ENCODE peak calls at places on chromosomes 16 and 17, in nine cellular contexts. W is PC-3; V is T follicular helper cell; I is posterior cingulate gyrus; X is cardiac muscle cell; M is activated naive CD4-positive, alpha-beta T cell treated with anti-CD3 and anti-CD28 coated beads, Interleukin-2, amount 10 ng/mL, durations not matched to agents 7 days and 5 days; Q is testis; Z is stimulated activated CD4-positive, alpha-beta T cell treated with anti-CD3 and anti-CD28 coated beads, Interleukin-1b, Interleukin-23, amount 100 ng/mL, for 1 hour; U is hypothalamus. S is an unnamed sample.

GRCh38 chr17:30291571-30292489 is at the start of gene BLMH:
- DNase-seq in W (peak), U (peak), V (peak), X (peak), Z (peak), M (peak), Q (peak), I (peak), S (peak)

GRCh38 chr17:42441717-42442565 is 16.7 kb upstream of the ATP6V0A1 start:
- DNase-seq in X (no peak), Q (no peak), U (no peak), M (no peak), W (no peak), I (no peak), V (no peak), Z (no peak), S (no peak)

GRCh38 chr17:40442392-40443195 is 656 bp upstream of the IGFBP4 start:
- DNase-seq in U (no peak), I (no peak), X (no peak), M (no peak), V (no peak), W (no peak), Q (no peak), Z (no peak), S (no peak)

GRCh38 chr17:76540381-76541300 is 797 bp downstream of the PRCD start:
- DNase-seq in V (no peak), U (peak), Q (peak), W (peak), M (peak), X (peak), Z (no peak), I (peak), S (peak)

GRCh38 chr17:8337802-8338744 is 1.6 kb upstream of the ODF4 start:
- DNase-seq in X (no peak), V (no peak), U (no peak), M (no peak), W (no peak), Z (no peak), I (peak), Q (no peak), S (no peak)

GRCh38 chr17:62966426-62967110 is 533 bp downstream of the TANC2 start:
- DNase-seq in X (peak), Z (peak), M (peak), I (peak), W (peak), U (no peak), V (peak), Q (peak), S (no peak)

GRCh38 chr16:87331241-87331801 is 14.1 kb upstream of the C16orf95 start:
- DNase-seq in X (no peak), I (peak), Q (no peak), W (no peak), U (no peak), M (no peak), V (no peak), Z (no peak), S (no peak)

GRCh38 chr16:76428858-76429257 is 151.7 kb downstream of the CNTNAP4 start:
- DNase-seq in I (no peak), V (no peak), Z (no peak), X (peak), U (no peak), M (no peak), W (peak), Q (no peak), S (no peak)

GRCh38 chr17:45307290-45308015 is 9.4 kb downstream of the MAP3K14 start:
- DNase-seq in M (peak), Q (no peak), W (peak), I (no peak), Z (no peak), U (no peak), X (peak), V (no peak), S (no peak)

GRCh38 chr17:1267471-1267947 is 2.7 kb upstream of the BHLHA9 start:
- DNase-seq in Z (no peak), I (no peak), X (peak), W (no peak), M (no peak), V (no peak), Q (no peak), U (no peak), S (no peak)

GRCh38 chr17:46009681-46010596 is 10.9 kb downstream of the STH start:
- DNase-seq in U (no peak), Z (no peak), Q (no peak), W (no peak), X (no peak), I (peak), M (no peak), V (no peak), S (no peak)

GRCh38 chr17:75652341-75652740 is 14.6 kb downstream of the RECQL5 start:
- DNase-seq in W (no peak), M (no peak), X (no peak), Z (no peak), Q (no peak), V (no peak), I (peak), U (no peak), S (no peak)

GRCh38 chr16:6611535-6611934 is 721.1 kb upstream of the RBFOX1 start:
- DNase-seq in U (no peak), V (no peak), Q (no peak), X (no peak), W (no peak), Z (no peak), I (no peak), M (no peak), S (no peak)

GRCh38 chr17:2192367-2193028 is 111.1 kb downstream of the SMG6 start:
- DNase-seq in I (no peak), M (peak), V (peak), Q (no peak), X (peak), Z (no peak), U (no peak), W (peak), S (no peak)

GRCh38 chr16:77674888-77675287 is 47.4 kb upstream of the NUDT7 start:
- DNase-seq in Z (no peak), W (no peak), X (peak), I (no peak), V (no peak), U (no peak), M (no peak), Q (no peak), S (no peak)

GRCh38 chr16:54655171-54655590 is 275.5 kb upstream of the IRX5 start:
- DNase-seq in U (no peak), Q (no peak), M (no peak), X (peak), W (no peak), V (no peak), I (no peak), Z (no peak), S (no peak)

GRCh38 chr17:50609376-50610074 is 25.2 kb upstream of the ABCC3 start:
- DNase-seq in X (no peak), Z (no peak), U (no peak), Q (no peak), W (no peak), M (no peak), V (no peak), I (no peak), S (no peak)

GRCh38 chr16:13453938-13454553 is 465.9 kb upstream of the ERCC4 start:
- DNase-seq in W (peak), I (no peak), V (no peak), M (peak), Q (peak), Z (no peak), U (no peak), X (no peak), S (no peak)

GRCh38 chr17:1979182-1979980 is 45.8 kb downstream of the RTN4RL1 start:
- DNase-seq in U (no peak), Q (no peak), Z (no peak), V (no peak), W (no peak), X (no peak), M (no peak), I (peak), S (no peak)

GRCh38 chr16:3656491-3657468 is 2.3 kb downstream of the DNASE1 start:
- DNase-seq in X (no peak), V (no peak), U (no peak), Z (no peak), W (no peak), Q (no peak), M (no peak), I (peak), S (no peak)

GRCh38 chr16:53968454-53968853 is 264.5 kb downstream of the FTO start:
- DNase-seq in M (no peak), V (no peak), Z (no peak), U (no peak), I (no peak), Q (no peak), X (no peak), W (no peak), S (no peak)

GRCh38 chr17:61317779-61318178 is 81.9 kb upstream of the TBX2 start:
- DNase-seq in V (no peak), X (no peak), I (no peak), Z (no peak), W (no peak), U (no peak), M (no peak), Q (no peak), S (no peak)

GRCh38 chr17:82015311-82015971 is 7.2 kb downstream of the CENPX start:
- DNase-seq in U (no peak), V (no peak), I (no peak), Q (no peak), M (no peak), W (no peak), Z (no peak), X (no peak), S (no peak)

GRCh38 chr17:40862985-40863733 is 3.9 kb downstream of the KRT12 start:
- DNase-seq in M (peak), V (no peak), W (no peak), Q (peak), U (no peak), Z (no peak), I (no peak), X (peak), S (no peak)

GRCh38 chr17:74466111-74466784 is at the start of gene CD300A:
- DNase-seq in X (no peak), M (peak), V (no peak), Q (peak), Z (no peak), I (peak), U (no peak), W (no peak), S (no peak)

GRCh38 chr17:46793541-46793940 is 25.0 kb downstream of the WNT3 start:
- DNase-seq in V (no peak), U (no peak), W (no peak), Z (no peak), I (no peak), X (no peak), M (no peak), Q (no peak), S (no peak)

GRCh38 chr17:10875984-10876555 is 38.2 kb upstream of the PIRT start:
- DNase-seq in M (peak), Z (no peak), V (no peak), I (peak), U (no peak), X (peak), Q (peak), W (peak), S (no peak)

GRCh38 chr17:59508999-59509398 is 56.4 kb upstream of the DHX40 start:
- DNase-seq in X (no peak), V (no peak), I (no peak), Q (no peak), U (no peak), W (no peak), M (no peak), Z (no peak), S (no peak)

GRCh38 chr16:55120408-55120807 is 189.7 kb downstream of the IRX5 start:
- DNase-seq in V (no peak), Z (no peak), I (no peak), Q (no peak), U (no peak), W (no peak), X (no peak), M (no peak), S (no peak)

S was measured in esophagus muscularis mucosa.